ENCODE peak calls at places on chromosomes 4 and X, in nine cellular contexts. J, T, O, W, Z, D, U, N and E are unnamed samples.
A peak's percentile ranks its signal among the peaks of the same experiment; 100 is the strongest.

GRCh38 chr4:61373901-61374611 is 173.9 kb downstream of the ADGRL3 start:
- DNase-seq in J (no peak), T (no peak), O (no peak), W (no peak), Z (no peak), D (peak; percentile 1), U (no peak), N (no peak), E (no peak)

GRCh38 chr4:23856630-23857029 is 33.2 kb downstream of the PPARGC1A start:
- DNase-seq in J (peak; percentile 80), T (no peak), O (no peak), W (no peak), Z (no peak), D (no peak), U (no peak), N (no peak), E (no peak)

GRCh38 chr4:162117051-162117450 is 46.7 kb downstream of the FSTL5 start:
- DNase-seq in J (no peak), T (no peak), O (no peak), W (no peak), Z (no peak), D (no peak), U (no peak), N (no peak), E (no peak)

GRCh38 chrX:39242187-39242586 is 440.9 kb downstream of the MID1IP1 start:
- DNase-seq in J (peak; percentile 14), T (peak; percentile 12), O (no peak), W (peak; percentile 16), Z (peak; percentile 37), D (peak; percentile 6), U (no peak), N (peak; percentile 11), E (peak; percentile 35)

GRCh38 chrX:72461766-72462165 is 110.9 kb downstream of the HDAC8 start:
- DNase-seq in J (no peak), T (no peak), O (no peak), W (no peak), Z (no peak), D (no peak), U (no peak), N (no peak), E (no peak)

GRCh38 chrX:46642145-46642544 is 68.6 kb downstream of the CHST7 start:
- DNase-seq in J (peak; percentile 11), T (no peak), O (no peak), W (peak; percentile 15), Z (no peak), D (peak; percentile 7), U (no peak), N (no peak), E (peak; percentile 42)

GRCh38 chr4:151783867-151784266 is 23.1 kb upstream of the GATB start:
- DNase-seq in J (no peak), T (no peak), O (no peak), W (no peak), Z (no peak), D (no peak), U (no peak), N (no peak), E (no peak)

GRCh38 chrX:119736206-119736764 is 22.1 kb upstream of the SOWAHD start:
- DNase-seq in J (peak; percentile 56), T (no peak), O (no peak), W (no peak), Z (no peak), D (no peak), U (no peak), N (no peak), E (no peak)

GRCh38 chr4:141027421-141027820 is 105.8 kb downstream of the RNF150 start:
- DNase-seq in J (no peak), T (no peak), O (no peak), W (no peak), Z (no peak), D (no peak), U (no peak), N (no peak), E (no peak)

GRCh38 chrX:69139516-69139915 is 25.7 kb downstream of the PJA1 start:
- DNase-seq in J (no peak), T (no peak), O (no peak), W (peak; percentile 71), Z (no peak), D (no peak), U (no peak), N (no peak), E (peak; percentile 16)

GRCh38 chrX:46461653-46462191 is 83.5 kb downstream of the ZNF674 start:
- DNase-seq in J (no peak), T (no peak), O (peak; percentile 20), W (no peak), Z (no peak), D (no peak), U (no peak), N (no peak), E (peak; percentile 11)

GRCh38 chr4:3193531-3194203 is 55.3 kb upstream of the MSANTD1 start:
- DNase-seq in J (no peak), T (peak; percentile 2), O (no peak), W (peak; percentile 53), Z (no peak), D (no peak), U (no peak), N (no peak), E (peak; percentile 37)

GRCh38 chrX:53262918-53263394 is 18.4 kb downstream of the IQSEC2 start:
- DNase-seq in J (no peak), T (peak; percentile 34), O (no peak), W (no peak), Z (peak; percentile 43), D (peak; percentile 61), U (no peak), N (no peak), E (peak; percentile 85)

GRCh38 chrX:10085223-10085622 is 71.6 kb upstream of the CLCN4 start:
- DNase-seq in J (no peak), T (no peak), O (peak; percentile 36), W (no peak), Z (no peak), D (no peak), U (no peak), N (no peak), E (peak; percentile 7)

GRCh38 chrX:2692221-2693122 is 1.4 kb downstream of the CD99 start:
- DNase-seq in J (no peak), T (no peak), O (no peak), W (peak; percentile 17), Z (peak; percentile 64), D (no peak), U (no peak), N (no peak), E (peak; percentile 58)

GRCh38 chrX:154840856-154841255 is 6.4 kb upstream of the SMIM9 start:
- DNase-seq in J (peak; percentile 16), T (peak; percentile 22), O (no peak), W (peak; percentile 45), Z (peak; percentile 65), D (peak; percentile 28), U (no peak), N (no peak), E (peak; percentile 71)

GRCh38 chr4:3188118-3188517 is 60.8 kb upstream of the MSANTD1 start:
- DNase-seq in J (no peak), T (no peak), O (no peak), W (no peak), Z (no peak), D (no peak), U (no peak), N (no peak), E (no peak)

GRCh38 chrX:73400136-73400748 is 46.6 kb upstream of the CDX4 start:
- DNase-seq in J (no peak), T (no peak), O (no peak), W (no peak), Z (no peak), D (peak; percentile 1), U (no peak), N (no peak), E (no peak)

GRCh38 chrX:47540754-47541538 is 20.1 kb upstream of the ARAF start:
- DNase-seq in J (peak; percentile 81), T (peak; percentile 78), O (no peak), W (peak; percentile 80), Z (peak; percentile 90), D (peak; percentile 90), U (peak; percentile 49), N (peak; percentile 54), E (peak; percentile 87)

GRCh38 chrX:95640226-95640625 is 1044.4 kb upstream of the DIAPH2 start:
- DNase-seq in J (no peak), T (no peak), O (no peak), W (no peak), Z (no peak), D (no peak), U (no peak), N (no peak), E (no peak)

GRCh38 chr4:170001688-170002267 is 24.4 kb downstream of the MFAP3L start:
- DNase-seq in J (no peak), T (no peak), O (no peak), W (peak; percentile 52), Z (no peak), D (no peak), U (no peak), N (no peak), E (no peak)

GRCh38 chrX:31279359-31279758 is 207.5 kb upstream of the FTHL17 start:
- DNase-seq in J (peak; percentile 18), T (no peak), O (no peak), W (no peak), Z (peak; percentile 27), D (no peak), U (no peak), N (no peak), E (peak; percentile 6)
- TF ChIP-seq CTCF in J (peak; percentile 64), T (no peak), O (no peak), W (peak; percentile 51), Z (no peak), D (no peak), U (peak; percentile 30), N (no peak), E (no peak)

GRCh38 chr4:81049310-81049709 is 18.8 kb downstream of the BMP3 start:
- DNase-seq in J (no peak), T (no peak), O (no peak), W (no peak), Z (no peak), D (no peak), U (no peak), N (no peak), E (no peak)
- TF ChIP-seq MAX in J (no peak), T (no peak), O (no peak), W (no peak), Z (no peak), D (no peak), U (no peak), N (no peak), E (no peak)

GRCh38 chr4:148999924-149000323 is 557.7 kb upstream of the NR3C2 start:
- DNase-seq in J (no peak), T (no peak), O (no peak), W (no peak), Z (no peak), D (no peak), U (no peak), N (no peak), E (no peak)

DNA sequence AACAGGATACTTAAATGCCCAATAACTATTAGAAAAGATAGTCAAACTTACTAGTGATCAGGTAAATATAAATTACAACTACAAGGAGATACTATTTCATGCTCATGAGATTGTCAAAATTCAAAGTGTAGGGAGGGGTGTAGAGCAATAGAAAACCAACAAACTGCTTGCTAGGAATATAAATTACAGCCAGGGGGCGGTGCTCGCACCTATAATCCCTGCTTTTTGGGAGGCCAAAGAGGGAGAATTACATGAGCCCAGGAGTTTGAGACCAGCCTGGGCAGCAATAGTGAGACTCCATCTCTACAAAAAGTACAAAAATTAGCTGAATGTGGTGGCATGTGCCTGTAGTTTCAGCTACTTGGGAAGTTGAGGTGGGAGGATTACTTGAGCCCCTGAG is 556.5 kb upstream of the NR3C2 start:
- DNase-seq in J (peak; percentile 4), T (peak; percentile 24), O (no peak), W (peak; percentile 1), Z (no peak), D (no peak), U (peak; percentile 9), N (peak; percentile 52), E (peak; percentile 30)
- TF ChIP-seq CTCF in J (peak; percentile 32), T (peak; percentile 53), O (peak; percentile 36), W (peak; percentile 57), Z (no peak), D (no peak), U (no peak), N (peak; percentile 55), E (peak; percentile 26)

GRCh38 chr4:11635336-11635735 is 206.6 kb upstream of the HS3ST1 start:
- DNase-seq in J (no peak), T (peak; percentile 88), O (no peak), W (no peak), Z (no peak), D (no peak), U (no peak), N (no peak), E (no peak)
- TF ChIP-seq MAX in J (no peak), T (no peak), O (no peak), W (no peak), Z (no peak), D (no peak), U (no peak), N (no peak), E (no peak)